ENCODE peak calls at places on chromosomes 4 and X, in seven cellular contexts. One of them, this sample, is unnamed.

GRCh38 chr4:185535818-185536729 is 767 bp upstream of the PDLIM3 start:
- DNase-seq in MV-4-11: no peak
- DNase-seq in activated CD4-positive, alpha-beta T cell treated with anti-CD3 and anti-CD28 coated beads, Interleukin-2, amount 10 ng/mL, durations not matched to agents 7 days and 5 days: no peak
- DNase-seq in WERI-Rb-1: no peak
- DNase-seq in ovary: peak
- DNase-seq in aorta: peak
- DNase-seq in esophagus squamous epithelium: no peak
- DNase-seq in this sample: no peak

GRCh38 chr4:139054791-139055376 is 39.3 kb downstream of the NOCT start:
- DNase-seq in MV-4-11: no peak
- DNase-seq in activated CD4-positive, alpha-beta T cell treated with anti-CD3 and anti-CD28 coated beads, Interleukin-2, amount 10 ng/mL, durations not matched to agents 7 days and 5 days: no peak
- DNase-seq in WERI-Rb-1: no peak
- DNase-seq in ovary: no peak
- DNase-seq in aorta: no peak
- DNase-seq in esophagus squamous epithelium: no peak
- DNase-seq in this sample: no peak

GRCh38 chr4:15695240-15695699 is 7.6 kb upstream of the BST1 start:
- DNase-seq in MV-4-11: peak
- DNase-seq in activated CD4-positive, alpha-beta T cell treated with anti-CD3 and anti-CD28 coated beads, Interleukin-2, amount 10 ng/mL, durations not matched to agents 7 days and 5 days: no peak
- DNase-seq in WERI-Rb-1: no peak
- DNase-seq in ovary: no peak
- DNase-seq in aorta: no peak
- DNase-seq in esophagus squamous epithelium: no peak
- DNase-seq in this sample: no peak

GRCh38 chr4:41320786-41321185 is 64.1 kb downstream of the UCHL1 start:
- DNase-seq in MV-4-11: no peak
- DNase-seq in activated CD4-positive, alpha-beta T cell treated with anti-CD3 and anti-CD28 coated beads, Interleukin-2, amount 10 ng/mL, durations not matched to agents 7 days and 5 days: no peak
- DNase-seq in WERI-Rb-1: no peak
- DNase-seq in ovary: no peak
- DNase-seq in aorta: no peak
- DNase-seq in esophagus squamous epithelium: no peak
- DNase-seq in this sample: no peak

GRCh38 chr4:86058621-86059020 is 301.2 kb downstream of the MAPK10 start:
- DNase-seq in MV-4-11: no peak
- DNase-seq in activated CD4-positive, alpha-beta T cell treated with anti-CD3 and anti-CD28 coated beads, Interleukin-2, amount 10 ng/mL, durations not matched to agents 7 days and 5 days: no peak
- DNase-seq in WERI-Rb-1: no peak
- DNase-seq in ovary: no peak
- DNase-seq in aorta: no peak
- DNase-seq in esophagus squamous epithelium: no peak
- DNase-seq in this sample: no peak

GRCh38 chr4:110165382-110166285 is 32.8 kb downstream of the ELOVL6 start:
- DNase-seq in MV-4-11: peak
- DNase-seq in activated CD4-positive, alpha-beta T cell treated with anti-CD3 and anti-CD28 coated beads, Interleukin-2, amount 10 ng/mL, durations not matched to agents 7 days and 5 days: peak
- DNase-seq in WERI-Rb-1: no peak
- DNase-seq in ovary: no peak
- DNase-seq in aorta: no peak
- DNase-seq in esophagus squamous epithelium: no peak
- DNase-seq in this sample: no peak

GRCh38 chr4:108834787-108835384 is 72.0 kb upstream of the ETNPPL start:
- DNase-seq in MV-4-11: peak
- DNase-seq in activated CD4-positive, alpha-beta T cell treated with anti-CD3 and anti-CD28 coated beads, Interleukin-2, amount 10 ng/mL, durations not matched to agents 7 days and 5 days: no peak
- DNase-seq in WERI-Rb-1: no peak
- DNase-seq in ovary: no peak
- DNase-seq in aorta: no peak
- DNase-seq in esophagus squamous epithelium: no peak
- DNase-seq in this sample: no peak

GRCh38 chr4:82903737-82904136 is 3.2 kb downstream of the THAP9 start:
- DNase-seq in MV-4-11: peak
- DNase-seq in activated CD4-positive, alpha-beta T cell treated with anti-CD3 and anti-CD28 coated beads, Interleukin-2, amount 10 ng/mL, durations not matched to agents 7 days and 5 days: no peak
- DNase-seq in WERI-Rb-1: no peak
- DNase-seq in ovary: no peak
- DNase-seq in aorta: no peak
- DNase-seq in esophagus squamous epithelium: no peak
- DNase-seq in this sample: no peak

GRCh38 chr4:180640193-180640592 is 1603.0 kb upstream of the TENM3 start:
- DNase-seq in MV-4-11: no peak
- DNase-seq in activated CD4-positive, alpha-beta T cell treated with anti-CD3 and anti-CD28 coated beads, Interleukin-2, amount 10 ng/mL, durations not matched to agents 7 days and 5 days: no peak
- DNase-seq in WERI-Rb-1: no peak
- DNase-seq in ovary: no peak
- DNase-seq in aorta: no peak
- DNase-seq in esophagus squamous epithelium: no peak
- DNase-seq in this sample: no peak

GRCh38 chr4:122588453-122589238 is 32.2 kb downstream of the IL21 start:
- DNase-seq in MV-4-11: peak
- DNase-seq in activated CD4-positive, alpha-beta T cell treated with anti-CD3 and anti-CD28 coated beads, Interleukin-2, amount 10 ng/mL, durations not matched to agents 7 days and 5 days: no peak
- DNase-seq in WERI-Rb-1: no peak
- DNase-seq in ovary: no peak
- DNase-seq in aorta: no peak
- DNase-seq in esophagus squamous epithelium: no peak
- DNase-seq in this sample: no peak

GRCh38 chrX:82362550-82362949 is 1145.5 kb upstream of the POU3F4 start:
- DNase-seq in MV-4-11: no peak
- DNase-seq in activated CD4-positive, alpha-beta T cell treated with anti-CD3 and anti-CD28 coated beads, Interleukin-2, amount 10 ng/mL, durations not matched to agents 7 days and 5 days: no peak
- DNase-seq in WERI-Rb-1: no peak
- DNase-seq in ovary: no peak
- DNase-seq in aorta: no peak
- DNase-seq in esophagus squamous epithelium: no peak
- DNase-seq in this sample: no peak

GRCh38 chr4:105859233-105859632 is 36.0 kb upstream of the NPNT start:
- DNase-seq in MV-4-11: no peak
- DNase-seq in activated CD4-positive, alpha-beta T cell treated with anti-CD3 and anti-CD28 coated beads, Interleukin-2, amount 10 ng/mL, durations not matched to agents 7 days and 5 days: no peak
- DNase-seq in WERI-Rb-1: no peak
- DNase-seq in ovary: no peak
- DNase-seq in aorta: no peak
- DNase-seq in esophagus squamous epithelium: no peak
- DNase-seq in this sample: no peak

GRCh38 chr4:74104145-74104544 is 5.2 kb upstream of the CXCL2 start:
- DNase-seq in MV-4-11: no peak
- DNase-seq in activated CD4-positive, alpha-beta T cell treated with anti-CD3 and anti-CD28 coated beads, Interleukin-2, amount 10 ng/mL, durations not matched to agents 7 days and 5 days: no peak
- DNase-seq in WERI-Rb-1: no peak
- DNase-seq in ovary: no peak
- DNase-seq in aorta: no peak
- DNase-seq in esophagus squamous epithelium: no peak
- DNase-seq in this sample: no peak

GRCh38 chr4:38856046-38856445 is 571 bp downstream of the TLR6 start:
- DNase-seq in MV-4-11: peak
- DNase-seq in activated CD4-positive, alpha-beta T cell treated with anti-CD3 and anti-CD28 coated beads, Interleukin-2, amount 10 ng/mL, durations not matched to agents 7 days and 5 days: peak
- DNase-seq in WERI-Rb-1: no peak
- DNase-seq in ovary: no peak
- DNase-seq in aorta: no peak
- DNase-seq in esophagus squamous epithelium: no peak
- DNase-seq in this sample: no peak

GRCh38 chr4:83731609-83732008 is 195.7 kb downstream of the GPAT3 start:
- DNase-seq in MV-4-11: peak
- DNase-seq in activated CD4-positive, alpha-beta T cell treated with anti-CD3 and anti-CD28 coated beads, Interleukin-2, amount 10 ng/mL, durations not matched to agents 7 days and 5 days: no peak
- DNase-seq in WERI-Rb-1: no peak
- DNase-seq in ovary: no peak
- DNase-seq in aorta: no peak
- DNase-seq in esophagus squamous epithelium: no peak
- DNase-seq in this sample: peak

GRCh38 chr4:36533944-36534343 is 252.5 kb downstream of the DTHD1 start:
- DNase-seq in MV-4-11: no peak
- DNase-seq in activated CD4-positive, alpha-beta T cell treated with anti-CD3 and anti-CD28 coated beads, Interleukin-2, amount 10 ng/mL, durations not matched to agents 7 days and 5 days: no peak
- DNase-seq in WERI-Rb-1: no peak
- DNase-seq in ovary: no peak
- DNase-seq in aorta: no peak
- DNase-seq in esophagus squamous epithelium: no peak
- DNase-seq in this sample: no peak

GRCh38 chr4:25103423-25103822 is 56.8 kb downstream of the SEPSECS start:
- DNase-seq in MV-4-11: no peak
- DNase-seq in activated CD4-positive, alpha-beta T cell treated with anti-CD3 and anti-CD28 coated beads, Interleukin-2, amount 10 ng/mL, durations not matched to agents 7 days and 5 days: no peak
- DNase-seq in WERI-Rb-1: no peak
- DNase-seq in ovary: peak
- DNase-seq in aorta: no peak
- DNase-seq in esophagus squamous epithelium: no peak
- DNase-seq in this sample: no peak

GRCh38 chrX:119482497-119483480 is 14.5 kb downstream of the SLC25A5 start:
- DNase-seq in MV-4-11: peak
- DNase-seq in activated CD4-positive, alpha-beta T cell treated with anti-CD3 and anti-CD28 coated beads, Interleukin-2, amount 10 ng/mL, durations not matched to agents 7 days and 5 days: peak
- DNase-seq in WERI-Rb-1: no peak
- DNase-seq in ovary: peak
- DNase-seq in aorta: peak
- DNase-seq in esophagus squamous epithelium: no peak
- DNase-seq in this sample: peak

GRCh38 chr4:47101453-47101852 is 70.1 kb downstream of the GABRB1 start:
- DNase-seq in MV-4-11: no peak
- DNase-seq in activated CD4-positive, alpha-beta T cell treated with anti-CD3 and anti-CD28 coated beads, Interleukin-2, amount 10 ng/mL, durations not matched to agents 7 days and 5 days: no peak
- DNase-seq in WERI-Rb-1: no peak
- DNase-seq in ovary: no peak
- DNase-seq in aorta: no peak
- DNase-seq in esophagus squamous epithelium: no peak
- DNase-seq in this sample: no peak

GRCh38 chr4:55553442-55553841 is 6.7 kb upstream of the CLOCK start:
- DNase-seq in MV-4-11: peak
- DNase-seq in activated CD4-positive, alpha-beta T cell treated with anti-CD3 and anti-CD28 coated beads, Interleukin-2, amount 10 ng/mL, durations not matched to agents 7 days and 5 days: peak
- DNase-seq in WERI-Rb-1: no peak
- DNase-seq in ovary: peak
- DNase-seq in aorta: no peak
- DNase-seq in esophagus squamous epithelium: no peak
- DNase-seq in this sample: no peak

GRCh38 chrX:12899506-12899905 is 6.9 kb upstream of the TLR8 start:
- DNase-seq in MV-4-11: no peak
- DNase-seq in activated CD4-positive, alpha-beta T cell treated with anti-CD3 and anti-CD28 coated beads, Interleukin-2, amount 10 ng/mL, durations not matched to agents 7 days and 5 days: no peak
- DNase-seq in WERI-Rb-1: no peak
- DNase-seq in ovary: no peak
- DNase-seq in aorta: no peak
- DNase-seq in esophagus squamous epithelium: no peak
- DNase-seq in this sample: no peak

GRCh38 chr4:71941001-71941400 is 90.8 kb upstream of the NPFFR2 start:
- DNase-seq in MV-4-11: no peak
- DNase-seq in activated CD4-positive, alpha-beta T cell treated with anti-CD3 and anti-CD28 coated beads, Interleukin-2, amount 10 ng/mL, durations not matched to agents 7 days and 5 days: no peak
- DNase-seq in WERI-Rb-1: peak
- DNase-seq in ovary: no peak
- DNase-seq in aorta: no peak
- DNase-seq in esophagus squamous epithelium: no peak
- DNase-seq in this sample: peak

GRCh38 chr4:111989817-111990216 is 155.4 kb upstream of the FAM241A start:
- DNase-seq in MV-4-11: no peak
- DNase-seq in activated CD4-positive, alpha-beta T cell treated with anti-CD3 and anti-CD28 coated beads, Interleukin-2, amount 10 ng/mL, durations not matched to agents 7 days and 5 days: no peak
- DNase-seq in WERI-Rb-1: no peak
- DNase-seq in ovary: no peak
- DNase-seq in aorta: no peak
- DNase-seq in esophagus squamous epithelium: no peak
- DNase-seq in this sample: no peak

GRCh38 chr4:74314329-74314728 is 6.1 kb downstream of the EPGN start:
- DNase-seq in MV-4-11: no peak
- DNase-seq in activated CD4-positive, alpha-beta T cell treated with anti-CD3 and anti-CD28 coated beads, Interleukin-2, amount 10 ng/mL, durations not matched to agents 7 days and 5 days: no peak
- DNase-seq in WERI-Rb-1: no peak
- DNase-seq in ovary: no peak
- DNase-seq in aorta: no peak
- DNase-seq in esophagus squamous epithelium: no peak
- DNase-seq in this sample: no peak

GRCh38 chrX:38151426-38151825 is 69.2 kb downstream of the SRPX start:
- DNase-seq in MV-4-11: no peak
- DNase-seq in activated CD4-positive, alpha-beta T cell treated with anti-CD3 and anti-CD28 coated beads, Interleukin-2, amount 10 ng/mL, durations not matched to agents 7 days and 5 days: no peak
- DNase-seq in WERI-Rb-1: no peak
- DNase-seq in ovary: no peak
- DNase-seq in aorta: no peak
- DNase-seq in esophagus squamous epithelium: no peak
- DNase-seq in this sample: no peak

GRCh38 chrX:38312436-38312835 is 14.9 kb downstream of the RPGR start:
- DNase-seq in MV-4-11: no peak
- DNase-seq in activated CD4-positive, alpha-beta T cell treated with anti-CD3 and anti-CD28 coated beads, Interleukin-2, amount 10 ng/mL, durations not matched to agents 7 days and 5 days: no peak
- DNase-seq in WERI-Rb-1: no peak
- DNase-seq in ovary: no peak
- DNase-seq in aorta: no peak
- DNase-seq in esophagus squamous epithelium: no peak
- DNase-seq in this sample: no peak

GRCh38 chr4:41504167-41504566 is 33.8 kb upstream of the LIMCH1 start:
- DNase-seq in MV-4-11: no peak
- DNase-seq in activated CD4-positive, alpha-beta T cell treated with anti-CD3 and anti-CD28 coated beads, Interleukin-2, amount 10 ng/mL, durations not matched to agents 7 days and 5 days: no peak
- DNase-seq in WERI-Rb-1: no peak
- DNase-seq in ovary: no peak
- DNase-seq in aorta: no peak
- DNase-seq in esophagus squamous epithelium: no peak
- DNase-seq in this sample: no peak

GRCh38 chr4:88629826-88630225 is 37.5 kb downstream of the HERC3 start:
- DNase-seq in MV-4-11: no peak
- DNase-seq in activated CD4-positive, alpha-beta T cell treated with anti-CD3 and anti-CD28 coated beads, Interleukin-2, amount 10 ng/mL, durations not matched to agents 7 days and 5 days: no peak
- DNase-seq in WERI-Rb-1: no peak
- DNase-seq in ovary: no peak
- DNase-seq in aorta: no peak
- DNase-seq in esophagus squamous epithelium: no peak
- DNase-seq in this sample: no peak

GRCh38 chr4:153638999-153639398 is 45.1 kb upstream of the TLR2 start:
- DNase-seq in MV-4-11: no peak
- DNase-seq in activated CD4-positive, alpha-beta T cell treated with anti-CD3 and anti-CD28 coated beads, Interleukin-2, amount 10 ng/mL, durations not matched to agents 7 days and 5 days: no peak
- DNase-seq in WERI-Rb-1: no peak
- DNase-seq in ovary: no peak
- DNase-seq in aorta: no peak
- DNase-seq in esophagus squamous epithelium: no peak
- DNase-seq in this sample: no peak

GRCh38 chr4:107937040-107937439 is 5.7 kb downstream of the CYP2U1 start:
- DNase-seq in MV-4-11: peak
- DNase-seq in activated CD4-positive, alpha-beta T cell treated with anti-CD3 and anti-CD28 coated beads, Interleukin-2, amount 10 ng/mL, durations not matched to agents 7 days and 5 days: no peak
- DNase-seq in WERI-Rb-1: no peak
- DNase-seq in ovary: no peak
- DNase-seq in aorta: no peak
- DNase-seq in esophagus squamous epithelium: no peak
- DNase-seq in this sample: no peak

GRCh38 chr4:8601086-8601485 is 8.5 kb downstream of the CPZ start:
- DNase-seq in MV-4-11: no peak
- DNase-seq in activated CD4-positive, alpha-beta T cell treated with anti-CD3 and anti-CD28 coated beads, Interleukin-2, amount 10 ng/mL, durations not matched to agents 7 days and 5 days: no peak
- DNase-seq in WERI-Rb-1: no peak
- DNase-seq in ovary: no peak
- DNase-seq in aorta: no peak
- DNase-seq in esophagus squamous epithelium: no peak
- DNase-seq in this sample: no peak

GRCh38 chr4:37891221-37892159 is 606 bp downstream of the TBC1D1 start:
- DNase-seq in MV-4-11: peak
- DNase-seq in activated CD4-positive, alpha-beta T cell treated with anti-CD3 and anti-CD28 coated beads, Interleukin-2, amount 10 ng/mL, durations not matched to agents 7 days and 5 days: peak
- DNase-seq in WERI-Rb-1: peak
- DNase-seq in ovary: peak
- DNase-seq in aorta: no peak
- DNase-seq in esophagus squamous epithelium: no peak
- DNase-seq in this sample: peak

This sample was measured in K562.